ENCODE peak calls at places on chromosome 11, in five cellular contexts. E, S, P, M and W are unnamed samples.

GRCh38 chr11:214083-214482 is 6.6 kb downstream of the RIC8A start:
- DNase-seq in E (peak; percentile 23), S (no peak), P (no peak), M (no peak), W (no peak)

GRCh38 chr11:62856333-62856910 is 17.0 kb upstream of the WDR74 start:
- DNase-seq in E (no peak), S (no peak), P (no peak), M (no peak), W (peak; percentile 58)

GRCh38 chr11:67367014-67367835 is 6.2 kb downstream of the CLCF1 start:
- DNase-seq in E (no peak), S (peak; percentile 54), P (no peak), M (no peak), W (no peak)

GRCh38 chr11:28140689-28141455 is 32.7 kb downstream of the METTL15 start:
- DNase-seq in E (no peak), S (no peak), P (no peak), M (no peak), W (no peak)

GRCh38 chr11:75465701-75466531 is 32.9 kb upstream of the KLHL35 start:
- DNase-seq in E (no peak), S (peak; percentile 74), P (no peak), M (no peak), W (no peak)

GRCh38 chr11:73152861-73153483 is 10.9 kb upstream of the FCHSD2 start:
- DNase-seq in E (no peak), S (peak; percentile 48), P (no peak), M (no peak), W (no peak)

GRCh38 chr11:32137263-32137662 is 46.4 kb downstream of the RCN1 start:
- DNase-seq in E (no peak), S (no peak), P (no peak), M (no peak), W (no peak)

GRCh38 chr11:34481307-34481706 is 32.3 kb downstream of the ELF5 start:
- DNase-seq in E (no peak), S (no peak), P (no peak), M (no peak), W (no peak)

GRCh38 chr11:693887-694562 is 997 bp downstream of the DEAF1 start:
- DNase-seq in E (no peak), S (no peak), P (no peak), M (no peak), W (no peak)

GRCh38 chr11:92653448-92653847 is 316.0 kb upstream of the MTNR1B start:
- DNase-seq in E (no peak), S (no peak), P (no peak), M (no peak), W (no peak)

GRCh38 chr11:79616392-79616831 is 175.6 kb upstream of the TENM4 start:
- DNase-seq in E (no peak), S (no peak), P (no peak), M (no peak), W (no peak)